ENCODE peak calls at places on chromosomes 2 and 18, in eight cellular contexts. E is kidney, V is PC-3, I is GM23338, B is A549, L is astrocyte, C is esophagus squamous epithelium, Q is mammary epithelial cell. K is an unnamed sample.

GRCh38 chr2:2187196-2187595 is 143.9 kb downstream of the MYT1L start:
- DNase-seq in E (no peak), C (no peak), I (no peak), V (no peak), B (no peak), Q (no peak), L (no peak), K (no peak)

GRCh38 chr2:180987146-180987545 is 6.7 kb downstream of the UBE2E3 start:
- DNase-seq in B (no peak), Q (no peak), L (no peak), V (no peak), I (no peak), C (no peak), E (no peak), K (no peak)

GRCh38 chr2:41720702-41721344 is 327.0 kb upstream of the PKDCC start:
- DNase-seq in E (no peak), C (no peak), L (peak), B (no peak), Q (no peak), V (no peak), I (no peak), K (peak)

GRCh38 chr2:76692896-76693295 is 829.3 kb downstream of the LRRTM4 start:
- DNase-seq in I (no peak), C (no peak), B (no peak), Q (no peak), L (no peak), V (no peak), E (no peak), K (no peak)

GRCh38 chr2:98839292-98839691 is 96.7 kb downstream of the CRACDL start:
- DNase-seq in L (peak), I (no peak), B (no peak), V (peak), C (no peak), Q (peak), E (no peak), K (peak)

GRCh38 chr2:68284896-68285295 is 32.6 kb upstream of the PPP3R1 start:
- DNase-seq in I (no peak), E (no peak), C (no peak), L (peak), V (no peak), Q (peak), B (no peak), K (peak)

GRCh38 chr2:120430957-120431356 is 85.0 kb downstream of the INHBB start:
- DNase-seq in Q (no peak), E (no peak), C (no peak), L (no peak), B (no peak), I (no peak), V (no peak), K (no peak)

GRCh38 chr18:9846162-9846915 is 39.4 kb upstream of the TXNDC2 start:
- DNase-seq in I (no peak), E (no peak), C (no peak), V (no peak), L (peak), Q (no peak), B (no peak), K (no peak)

GRCh38 chr2:55618025-55618648 is 715 bp upstream of the PPP4R3B start:
- DNase-seq in V (peak), I (no peak), L (peak), C (no peak), Q (no peak), E (no peak), B (no peak), K (peak)

GRCh38 chr18:42033137-42033810 is 78.2 kb downstream of the PIK3C3 start:
- DNase-seq in Q (no peak), I (no peak), C (no peak), V (no peak), L (no peak), E (no peak), B (no peak), K (no peak)

GRCh38 chr2:172877826-172878225 is 142.2 kb downstream of the RAPGEF4 start:
- DNase-seq in C (no peak), L (peak), E (no peak), V (peak), I (no peak), Q (peak), B (no peak), K (no peak)

GRCh38 chr2:86825020-86825727 is 34.5 kb upstream of the CD8A start:
- DNase-seq in V (no peak), L (no peak), I (no peak), B (no peak), E (no peak), C (no peak), Q (no peak), K (no peak)

GRCh38 chr2:19488009-19488691 is 129.7 kb upstream of the OSR1 start:
- DNase-seq in L (peak), I (no peak), Q (peak), V (peak), C (no peak), E (no peak), B (peak), K (peak)

GRCh38 chr2:150478206-150478974 is 9.1 kb downstream of the RND3 start:
- DNase-seq in L (peak), B (no peak), C (no peak), Q (peak), V (peak), E (no peak), I (peak), K (no peak)

GRCh38 chr2:150476213-150476740 is 11.2 kb downstream of the RND3 start:
- DNase-seq in L (no peak), Q (no peak), E (no peak), I (no peak), V (peak), B (no peak), C (no peak), K (no peak)

GRCh38 chr2:150476809-150477302 is 10.6 kb downstream of the RND3 start:
- DNase-seq in C (no peak), I (no peak), B (no peak), Q (no peak), E (no peak), V (peak), L (no peak), K (no peak)

GRCh38 chr2:150475479-150476212 is 11.8 kb downstream of the RND3 start:
- DNase-seq in I (no peak), Q (no peak), L (no peak), B (no peak), E (no peak), C (no peak), V (peak), K (no peak)

DNA sequence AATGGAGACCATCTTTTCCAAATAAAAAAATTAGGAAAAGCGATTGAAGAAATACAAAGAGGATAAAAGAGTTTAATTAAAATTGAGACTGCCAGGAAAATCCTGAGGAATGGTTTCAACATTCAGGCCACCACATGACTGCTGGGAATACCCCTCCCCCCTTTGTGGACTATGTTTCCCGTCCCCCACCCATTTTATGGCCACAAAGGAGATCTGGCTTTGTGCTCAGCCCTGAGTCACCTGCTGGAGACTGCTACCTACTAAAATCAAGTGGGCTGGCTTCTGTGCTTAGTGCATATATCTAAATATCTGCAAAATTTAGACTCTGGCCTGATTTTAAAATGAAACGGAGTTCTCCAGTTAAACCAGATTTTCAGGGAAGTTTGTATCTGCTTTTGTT is 10.1 kb downstream of the RND3 start:
- DNase-seq in L (peak), C (no peak), B (no peak), I (no peak), E (peak), Q (no peak), V (peak), K (no peak)
- TF ChIP-seq CTCF in L (no peak), C (no peak), B (no peak), I (no peak), E (no peak), Q (no peak), V (no peak), K (no peak)

GRCh38 chr2:188693111-188693510 is 281.1 kb upstream of the COL3A1 start:
- DNase-seq in E (no peak), C (no peak), Q (peak), I (no peak), L (no peak), V (peak), B (no peak), K (no peak)
- H3K4me3 ChIP-seq in E (no peak), C (no peak), Q (no peak), I (no peak), L (no peak), V (no peak), B (no peak), K (no peak)

GRCh38 chr18:23586249-23587196 is at the start of gene NPC1:
- DNase-seq in V (peak), Q (peak), B (peak), L (peak), E (peak), C (peak), I (peak), K (peak)
- TF ChIP-seq CTCF in V (peak), Q (peak), B (peak), L (peak), E (peak), C (peak), I (peak), K (peak)

DNA sequence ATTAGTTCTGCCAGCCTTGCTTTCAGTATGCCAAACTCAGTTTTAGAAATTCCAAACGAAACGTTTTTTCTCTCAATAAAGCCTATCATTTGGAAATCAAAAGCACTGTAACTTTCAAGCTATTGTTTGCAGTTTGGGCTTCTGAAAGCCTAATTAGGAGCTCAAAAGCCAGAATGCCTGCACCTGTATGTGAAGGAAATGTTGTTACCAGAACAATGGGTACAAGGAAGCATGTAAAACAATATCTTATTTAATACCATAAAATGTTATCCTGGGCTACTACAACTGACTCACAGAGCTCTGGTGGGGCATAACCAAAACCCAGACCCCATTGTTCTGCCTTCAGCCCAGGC is 12.6 kb upstream of the GULP1 start:
- DNase-seq in B (no peak), L (no peak), V (no peak), Q (no peak), C (no peak), I (peak), E (no peak), K (no peak)
- H3K4me3 ChIP-seq in B (no peak), L (no peak), V (no peak), Q (no peak), C (no peak), I (peak), E (no peak), K (no peak)

GRCh38 chr2:134119672-134120159 is 134.2 kb upstream of the MGAT5 start:
- DNase-seq in E (peak), C (peak), Q (peak), B (peak), V (peak), L (peak), I (peak), K (peak)

GRCh38 chr2:134124047-134124753 is 129.7 kb upstream of the MGAT5 start:
- DNase-seq in L (no peak), Q (no peak), I (no peak), V (no peak), C (no peak), E (no peak), B (no peak), K (no peak)

GRCh38 chr2:134120160-134120717 is 133.6 kb upstream of the MGAT5 start:
- DNase-seq in I (peak), L (no peak), E (peak), C (no peak), V (no peak), Q (no peak), B (no peak), K (no peak)

GRCh38 chr2:134120718-134121630 is 132.9 kb upstream of the MGAT5 start:
- DNase-seq in V (peak), Q (peak), C (no peak), E (peak), B (no peak), L (peak), I (peak), K (peak)

GRCh38 chr2:134122610-134123009 is 131.3 kb upstream of the MGAT5 start:
- DNase-seq in I (peak), B (no peak), Q (no peak), V (peak), E (no peak), L (no peak), C (no peak), K (no peak)
- TF ChIP-seq CTCF in I (peak), B (no peak), Q (peak), V (no peak), E (no peak), L (no peak), C (no peak), K (no peak)

GRCh38 chr2:119156105-119156890 is 2.3 kb downstream of the C1QL2 start:
- DNase-seq in E (no peak), B (no peak), Q (peak), V (no peak), I (peak), C (no peak), L (no peak), K (no peak)

GRCh38 chr2:119157850-119158511 is 570 bp downstream of the C1QL2 start:
- DNase-seq in V (no peak), B (no peak), Q (no peak), I (peak), C (no peak), L (no peak), E (no peak), K (no peak)

GRCh38 chr2:119160361-119160965 is 1.9 kb upstream of the C1QL2 start:
- DNase-seq in L (no peak), B (no peak), E (no peak), C (no peak), V (no peak), I (no peak), Q (no peak), K (peak)

GRCh38 chr2:119156891-119157773 is 1.4 kb downstream of the C1QL2 start:
- DNase-seq in E (no peak), Q (no peak), L (no peak), V (no peak), C (no peak), I (peak), B (no peak), K (no peak)

GRCh38 chr2:119158563-119159347 is at the start of gene C1QL2:
- DNase-seq in Q (peak), B (no peak), E (no peak), L (no peak), V (no peak), I (peak), C (no peak), K (no peak)
- H3K4me3 ChIP-seq in Q (peak), B (peak), E (no peak), L (no peak), V (no peak), I (peak), C (no peak), K (no peak)

K was measured in fibroblast of pulmonary artery.